ENCODE peak calls at places on chromosome 3, in ten cellular contexts. One of them, this sample, is unnamed.

GRCh38 chr3:87997966-87998365 is 60.8 kb downstream of the CGGBP1 start:
- ATAC-seq in Panc1: no peak
- ATAC-seq in naive thymus-derived CD4-positive, alpha-beta T cell: peak; percentile 36
- ATAC-seq in right cardiac atrium: peak; percentile 45
- ATAC-seq in lung: no peak
- ATAC-seq in heart left ventricle: no peak
- ATAC-seq in aorta: no peak
- ATAC-seq in lower lobe of right lung: peak; percentile 82
- ATAC-seq in RWPE2: no peak
- ATAC-seq in A549: no peak
- ATAC-seq in this sample: no peak

GRCh38 chr3:114597012-114597411 is 303.2 kb downstream of the TIGIT start:
- ATAC-seq in Panc1: no peak
- ATAC-seq in RWPE2: no peak
- ATAC-seq in A549: no peak
- ATAC-seq in lower lobe of right lung: no peak
- ATAC-seq in heart left ventricle: peak; percentile 30
- ATAC-seq in lung: no peak
- ATAC-seq in naive thymus-derived CD4-positive, alpha-beta T cell: no peak
- ATAC-seq in right cardiac atrium: no peak
- ATAC-seq in aorta: no peak
- ATAC-seq in this sample: no peak

GRCh38 chr3:126356373-126357298 is 572 bp downstream of the KLF15 start:
- ATAC-seq in RWPE2: no peak
- ATAC-seq in heart left ventricle: peak; percentile 7
- ATAC-seq in naive thymus-derived CD4-positive, alpha-beta T cell: peak; percentile 2
- ATAC-seq in aorta: peak; percentile 19
- ATAC-seq in lower lobe of right lung: peak; percentile 5
- ATAC-seq in A549: peak; percentile 14
- ATAC-seq in Panc1: no peak
- ATAC-seq in right cardiac atrium: peak; percentile 4
- ATAC-seq in lung: no peak
- ATAC-seq in this sample: peak; percentile 1

GRCh38 chr3:32758375-32758753 is 59.4 kb upstream of the TRIM71 start:
- ATAC-seq in A549: no peak
- ATAC-seq in Panc1: no peak
- ATAC-seq in lung: no peak
- ATAC-seq in RWPE2: no peak
- ATAC-seq in lower lobe of right lung: no peak
- ATAC-seq in heart left ventricle: no peak
- ATAC-seq in naive thymus-derived CD4-positive, alpha-beta T cell: no peak
- ATAC-seq in right cardiac atrium: no peak
- ATAC-seq in aorta: no peak
- ATAC-seq in this sample: no peak

GRCh38 chr3:143450656-143451055 is 331.1 kb downstream of the CHST2 start:
- ATAC-seq in RWPE2: no peak
- ATAC-seq in A549: peak; percentile 47
- ATAC-seq in aorta: peak; percentile 56
- ATAC-seq in right cardiac atrium: no peak
- ATAC-seq in naive thymus-derived CD4-positive, alpha-beta T cell: no peak
- ATAC-seq in heart left ventricle: no peak
- ATAC-seq in lower lobe of right lung: no peak
- ATAC-seq in Panc1: peak; percentile 38
- ATAC-seq in lung: no peak
- ATAC-seq in this sample: peak; percentile 36

GRCh38 chr3:62833538-62833937 is 41.7 kb downstream of the CADPS start:
- ATAC-seq in heart left ventricle: no peak
- ATAC-seq in lower lobe of right lung: no peak
- ATAC-seq in lung: no peak
- ATAC-seq in aorta: no peak
- ATAC-seq in right cardiac atrium: no peak
- ATAC-seq in naive thymus-derived CD4-positive, alpha-beta T cell: no peak
- ATAC-seq in RWPE2: no peak
- ATAC-seq in A549: no peak
- ATAC-seq in Panc1: no peak
- ATAC-seq in this sample: no peak

GRCh38 chr3:122892561-122892960 is 97.7 kb downstream of the SLC49A4 start:
- ATAC-seq in A549: no peak
- ATAC-seq in lower lobe of right lung: no peak
- ATAC-seq in Panc1: no peak
- ATAC-seq in right cardiac atrium: no peak
- ATAC-seq in naive thymus-derived CD4-positive, alpha-beta T cell: no peak
- ATAC-seq in aorta: no peak
- ATAC-seq in RWPE2: no peak
- ATAC-seq in heart left ventricle: no peak
- ATAC-seq in lung: no peak
- ATAC-seq in this sample: no peak

GRCh38 chr3:89145995-89146394 is 38.6 kb downstream of the EPHA3 start:
- ATAC-seq in RWPE2: peak; percentile 99
- ATAC-seq in Panc1: no peak
- ATAC-seq in lower lobe of right lung: no peak
- ATAC-seq in lung: no peak
- ATAC-seq in right cardiac atrium: peak; percentile 90
- ATAC-seq in aorta: peak; percentile 80
- ATAC-seq in A549: peak; percentile 76
- ATAC-seq in heart left ventricle: peak; percentile 100
- ATAC-seq in naive thymus-derived CD4-positive, alpha-beta T cell: no peak
- ATAC-seq in this sample: peak; percentile 74

GRCh38 chr3:46854543-46854942 is 8.7 kb downstream of the MYL3 start:
- ATAC-seq in heart left ventricle: peak; percentile 3
- ATAC-seq in lung: no peak
- ATAC-seq in Panc1: no peak
- ATAC-seq in lower lobe of right lung: no peak
- ATAC-seq in naive thymus-derived CD4-positive, alpha-beta T cell: no peak
- ATAC-seq in RWPE2: no peak
- ATAC-seq in aorta: no peak
- ATAC-seq in right cardiac atrium: no peak
- ATAC-seq in A549: no peak
- ATAC-seq in this sample: no peak

GRCh38 chr3:178457506-178457905 is 78.7 kb upstream of the KCNMB2 start:
- ATAC-seq in A549: no peak
- ATAC-seq in right cardiac atrium: no peak
- ATAC-seq in naive thymus-derived CD4-positive, alpha-beta T cell: no peak
- ATAC-seq in Panc1: no peak
- ATAC-seq in heart left ventricle: no peak
- ATAC-seq in aorta: no peak
- ATAC-seq in lung: no peak
- ATAC-seq in lower lobe of right lung: no peak
- ATAC-seq in RWPE2: no peak
- ATAC-seq in this sample: no peak

GRCh38 chr3:64494530-64494929 is 193.3 kb downstream of the ADAMTS9 start:
- ATAC-seq in right cardiac atrium: no peak
- ATAC-seq in A549: no peak
- ATAC-seq in Panc1: no peak
- ATAC-seq in heart left ventricle: no peak
- ATAC-seq in aorta: no peak
- ATAC-seq in lung: no peak
- ATAC-seq in naive thymus-derived CD4-positive, alpha-beta T cell: no peak
- ATAC-seq in lower lobe of right lung: no peak
- ATAC-seq in RWPE2: no peak
- ATAC-seq in this sample: no peak

GRCh38 chr3:69819283-69819682 is 80.0 kb downstream of the MITF start:
- ATAC-seq in aorta: peak; percentile 67
- ATAC-seq in lung: no peak
- ATAC-seq in naive thymus-derived CD4-positive, alpha-beta T cell: no peak
- ATAC-seq in RWPE2: no peak
- ATAC-seq in right cardiac atrium: peak; percentile 62
- ATAC-seq in lower lobe of right lung: no peak
- ATAC-seq in heart left ventricle: peak; percentile 80
- ATAC-seq in A549: no peak
- ATAC-seq in Panc1: no peak
- ATAC-seq in this sample: peak; percentile 61

GRCh38 chr3:121962443-121962842 is 59.6 kb downstream of the ILDR1 start:
- ATAC-seq in A549: no peak
- ATAC-seq in lung: no peak
- ATAC-seq in RWPE2: no peak
- ATAC-seq in Panc1: no peak
- ATAC-seq in aorta: no peak
- ATAC-seq in heart left ventricle: no peak
- ATAC-seq in lower lobe of right lung: no peak
- ATAC-seq in right cardiac atrium: no peak
- ATAC-seq in naive thymus-derived CD4-positive, alpha-beta T cell: no peak
- ATAC-seq in this sample: no peak

GRCh38 chr3:78613366-78614008 is 1154.3 kb downstream of the ROBO1 start:
- ATAC-seq in RWPE2: no peak
- ATAC-seq in heart left ventricle: no peak
- ATAC-seq in naive thymus-derived CD4-positive, alpha-beta T cell: no peak
- ATAC-seq in lower lobe of right lung: no peak
- ATAC-seq in lung: no peak
- ATAC-seq in aorta: no peak
- ATAC-seq in Panc1: no peak
- ATAC-seq in right cardiac atrium: no peak
- ATAC-seq in A549: no peak
- ATAC-seq in this sample: no peak
- H3K4me3 ChIP-seq in RWPE2: no peak overlapping the region
- H3K4me3 ChIP-seq in heart left ventricle: no peak overlapping the region
- H3K4me3 ChIP-seq in naive thymus-derived CD4-positive, alpha-beta T cell: no peak overlapping the region
- H3K4me3 ChIP-seq in lower lobe of right lung: no peak overlapping the region
- H3K4me3 ChIP-seq in lung: no peak overlapping the region
- H3K4me3 ChIP-seq in aorta: no peak overlapping the region
- H3K4me3 ChIP-seq in Panc1: no peak overlapping the region
- H3K4me3 ChIP-seq in right cardiac atrium: no peak overlapping the region
- H3K4me3 ChIP-seq in A549: no peak overlapping the region
- H3K4me3 ChIP-seq in this sample: no peak overlapping the region

DNA sequence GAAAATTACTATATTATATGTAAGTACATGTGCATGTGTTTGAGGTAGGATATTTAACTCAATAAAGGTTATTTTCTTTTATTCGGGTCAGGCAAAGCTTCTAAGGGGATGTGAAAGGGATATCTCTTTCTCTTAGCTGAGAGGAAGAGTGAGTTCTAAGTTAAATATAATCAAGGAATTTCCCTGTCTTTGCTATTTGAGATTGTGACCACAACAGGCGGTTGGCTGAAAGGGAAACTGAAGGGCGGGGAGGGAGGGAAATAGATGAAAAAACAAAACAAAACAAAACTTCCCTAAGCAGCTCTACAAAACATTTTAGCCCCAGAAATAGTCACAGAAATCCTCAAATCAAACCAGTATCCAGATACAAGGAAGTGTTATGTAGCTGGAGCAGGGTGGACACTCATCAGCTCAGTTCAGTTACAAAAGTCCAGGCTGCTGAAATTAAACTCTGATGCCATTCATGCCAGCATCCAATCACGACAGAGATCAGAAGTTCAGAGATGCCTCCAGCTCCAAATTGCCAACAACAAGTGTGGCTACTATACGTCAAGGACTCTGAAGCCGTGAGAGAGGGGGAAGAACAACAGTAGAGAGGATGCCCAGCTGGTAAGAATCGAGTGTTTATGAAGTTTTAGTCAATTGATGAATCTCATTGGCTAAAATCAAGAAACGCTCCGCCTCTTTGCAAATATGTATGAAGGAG is 369 bp upstream of the TP63 start:
- ATAC-seq in Panc1: peak; percentile 79
- ATAC-seq in naive thymus-derived CD4-positive, alpha-beta T cell: peak; percentile 54
- ATAC-seq in right cardiac atrium: no peak
- ATAC-seq in lower lobe of right lung: peak; percentile 26
- ATAC-seq in lung: no peak
- ATAC-seq in aorta: peak; percentile 50
- ATAC-seq in heart left ventricle: peak; percentile 46
- ATAC-seq in A549: peak; percentile 85
- ATAC-seq in RWPE2: no peak
- ATAC-seq in this sample: peak; percentile 19
- H3K4me3 ChIP-seq in Panc1: peak overlapping the region; percentile 16
- H3K4me3 ChIP-seq in naive thymus-derived CD4-positive, alpha-beta T cell: no peak overlapping the region
- H3K4me3 ChIP-seq in right cardiac atrium: peak overlapping the region; percentile 66
- H3K4me3 ChIP-seq in lower lobe of right lung: peak overlapping the region; percentile 9
- H3K4me3 ChIP-seq in lung: no peak overlapping the region
- H3K4me3 ChIP-seq in aorta: no peak overlapping the region
- H3K4me3 ChIP-seq in heart left ventricle: peak overlapping the region; percentile 41
- H3K4me3 ChIP-seq in A549: peak overlapping the region; percentile 41
- H3K4me3 ChIP-seq in RWPE2: no peak overlapping the region
- H3K4me3 ChIP-seq in this sample: peak overlapping the region; percentile 13

DNA sequence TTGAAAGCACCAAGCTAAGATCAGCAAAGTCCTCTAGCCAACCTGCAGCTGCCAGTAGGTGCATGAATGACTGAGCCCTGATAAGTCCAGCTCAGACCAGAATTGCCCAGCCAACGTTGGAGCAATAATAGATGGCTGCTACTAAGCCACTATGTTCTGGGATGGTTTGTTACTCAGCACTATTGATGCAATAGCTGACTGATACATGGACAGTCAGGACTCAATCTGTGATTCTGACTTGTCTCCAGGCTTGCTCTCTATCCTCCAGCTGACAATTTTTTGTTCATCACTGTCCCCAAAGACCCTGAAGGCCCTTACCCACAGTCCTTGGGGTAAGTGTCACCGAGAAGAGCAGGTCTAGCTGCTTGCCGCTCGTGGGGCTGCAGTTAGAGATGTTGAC is 55.3 kb downstream of the CDCP1 start:
- ATAC-seq in right cardiac atrium: no peak
- ATAC-seq in naive thymus-derived CD4-positive, alpha-beta T cell: no peak
- ATAC-seq in Panc1: no peak
- ATAC-seq in aorta: no peak
- ATAC-seq in lower lobe of right lung: no peak
- ATAC-seq in heart left ventricle: no peak
- ATAC-seq in A549: no peak
- ATAC-seq in RWPE2: no peak
- ATAC-seq in lung: no peak
- ATAC-seq in this sample: no peak
- H3K4me3 ChIP-seq in right cardiac atrium: no peak overlapping the region
- H3K4me3 ChIP-seq in naive thymus-derived CD4-positive, alpha-beta T cell: no peak overlapping the region
- H3K4me3 ChIP-seq in Panc1: no peak overlapping the region
- H3K4me3 ChIP-seq in aorta: no peak overlapping the region
- H3K4me3 ChIP-seq in lower lobe of right lung: no peak overlapping the region
- H3K4me3 ChIP-seq in heart left ventricle: no peak overlapping the region
- H3K4me3 ChIP-seq in A549: no peak overlapping the region
- H3K4me3 ChIP-seq in RWPE2: no peak overlapping the region
- H3K4me3 ChIP-seq in lung: no peak overlapping the region
- H3K4me3 ChIP-seq in this sample: no peak overlapping the region

GRCh38 chr3:147404000-147404799 is 2.1 kb downstream of the ZIC4 start:
- ATAC-seq in RWPE2: no peak
- ATAC-seq in aorta: no peak
- ATAC-seq in lower lobe of right lung: no peak
- ATAC-seq in A549: no peak
- ATAC-seq in right cardiac atrium: no peak
- ATAC-seq in heart left ventricle: no peak
- ATAC-seq in naive thymus-derived CD4-positive, alpha-beta T cell: no peak
- ATAC-seq in Panc1: peak; percentile 42
- ATAC-seq in lung: no peak
- ATAC-seq in this sample: no peak

GRCh38 chr3:147407107-147407494 is 758 bp upstream of the ZIC4 start:
- ATAC-seq in naive thymus-derived CD4-positive, alpha-beta T cell: no peak
- ATAC-seq in A549: no peak
- ATAC-seq in right cardiac atrium: no peak
- ATAC-seq in lower lobe of right lung: no peak
- ATAC-seq in RWPE2: no peak
- ATAC-seq in heart left ventricle: no peak
- ATAC-seq in aorta: no peak
- ATAC-seq in lung: no peak
- ATAC-seq in Panc1: no peak
- ATAC-seq in this sample: no peak

GRCh38 chr3:147405552-147406254 is 640 bp downstream of the ZIC4 start:
- ATAC-seq in Panc1: no peak
- ATAC-seq in lung: no peak
- ATAC-seq in aorta: no peak
- ATAC-seq in RWPE2: no peak
- ATAC-seq in right cardiac atrium: no peak
- ATAC-seq in heart left ventricle: no peak
- ATAC-seq in lower lobe of right lung: no peak
- ATAC-seq in naive thymus-derived CD4-positive, alpha-beta T cell: no peak
- ATAC-seq in A549: no peak
- ATAC-seq in this sample: no peak

GRCh38 chr3:147406255-147407023 is at the start of gene ZIC4:
- ATAC-seq in A549: no peak
- ATAC-seq in lung: no peak
- ATAC-seq in RWPE2: no peak
- ATAC-seq in Panc1: no peak
- ATAC-seq in right cardiac atrium: no peak
- ATAC-seq in naive thymus-derived CD4-positive, alpha-beta T cell: no peak
- ATAC-seq in lower lobe of right lung: no peak
- ATAC-seq in heart left ventricle: no peak
- ATAC-seq in aorta: no peak
- ATAC-seq in this sample: no peak

GRCh38 chr3:147404800-147405551 is 1.4 kb downstream of the ZIC4 start:
- ATAC-seq in heart left ventricle: no peak
- ATAC-seq in lung: no peak
- ATAC-seq in naive thymus-derived CD4-positive, alpha-beta T cell: no peak
- ATAC-seq in aorta: no peak
- ATAC-seq in Panc1: no peak
- ATAC-seq in RWPE2: no peak
- ATAC-seq in right cardiac atrium: no peak
- ATAC-seq in lower lobe of right lung: no peak
- ATAC-seq in A549: no peak
- ATAC-seq in this sample: no peak
- H3K4me3 ChIP-seq in heart left ventricle: no peak overlapping the region
- H3K4me3 ChIP-seq in lung: no peak overlapping the region
- H3K4me3 ChIP-seq in naive thymus-derived CD4-positive, alpha-beta T cell: no peak overlapping the region
- H3K4me3 ChIP-seq in aorta: no peak overlapping the region
- H3K4me3 ChIP-seq in Panc1: no peak overlapping the region
- H3K4me3 ChIP-seq in RWPE2: no peak overlapping the region
- H3K4me3 ChIP-seq in right cardiac atrium: no peak overlapping the region
- H3K4me3 ChIP-seq in lower lobe of right lung: no peak overlapping the region
- H3K4me3 ChIP-seq in A549: no peak overlapping the region
- H3K4me3 ChIP-seq in this sample: no peak overlapping the region

This sample was measured in gastroesophageal sphincter.